ENCODE peak calls at places on chromosome 11, in four cellular contexts. One of them, this sample, is unnamed.

GRCh38 chr11:12132790-12133145 is 22.4 kb downstream of the MICAL2 start:
- DNase-seq in mucosa of descending colon: no peak
- DNase-seq in HFFc6: no peak
- DNase-seq in osteocyte: no peak
- DNase-seq in this sample: no peak

GRCh38 chr11:85095239-85095638 is 531.9 kb downstream of the DLG2 start:
- DNase-seq in mucosa of descending colon: no peak
- DNase-seq in HFFc6: no peak
- DNase-seq in osteocyte: no peak
- DNase-seq in this sample: no peak

GRCh38 chr11:44351006-44351660 is 41.2 kb upstream of the ALX4 start:
- DNase-seq in mucosa of descending colon: no peak
- DNase-seq in HFFc6: no peak
- DNase-seq in osteocyte: no peak
- DNase-seq in this sample: no peak

GRCh38 chr11:17927643-17928343 is 85.1 kb downstream of the SERGEF start:
- DNase-seq in mucosa of descending colon: no peak
- DNase-seq in HFFc6: peak
- DNase-seq in osteocyte: no peak
- DNase-seq in this sample: peak

GRCh38 chr11:95863486-95864140 is 60.3 kb downstream of the MTMR2 start:
- DNase-seq in mucosa of descending colon: no peak
- DNase-seq in HFFc6: peak
- DNase-seq in osteocyte: no peak
- DNase-seq in this sample: peak

GRCh38 chr11:80987161-80987560 is 1546.3 kb upstream of the TENM4 start:
- DNase-seq in mucosa of descending colon: no peak
- DNase-seq in HFFc6: no peak
- DNase-seq in osteocyte: no peak
- DNase-seq in this sample: no peak

GRCh38 chr11:65642014-65642671 is 4.2 kb downstream of the SIPA1 start:
- DNase-seq in mucosa of descending colon: no peak
- DNase-seq in HFFc6: no peak
- DNase-seq in osteocyte: no peak
- DNase-seq in this sample: no peak

GRCh38 chr11:114977596-114977995 is 299.3 kb downstream of the NXPE2 start:
- DNase-seq in mucosa of descending colon: no peak
- DNase-seq in HFFc6: no peak
- DNase-seq in osteocyte: no peak
- DNase-seq in this sample: no peak

GRCh38 chr11:19242184-19242932 is 1.6 kb upstream of the E2F8 start:
- DNase-seq in mucosa of descending colon: peak
- DNase-seq in HFFc6: no peak
- DNase-seq in osteocyte: no peak
- DNase-seq in this sample: no peak

GRCh38 chr11:130157111-130157510 is 2.5 kb upstream of the ST14 start:
- DNase-seq in mucosa of descending colon: no peak
- DNase-seq in HFFc6: no peak
- DNase-seq in osteocyte: no peak
- DNase-seq in this sample: no peak

GRCh38 chr11:33779849-33780528 is 5.7 kb upstream of the FBXO3 start:
- DNase-seq in mucosa of descending colon: no peak
- DNase-seq in HFFc6: peak
- DNase-seq in osteocyte: no peak
- DNase-seq in this sample: peak

GRCh38 chr11:14308897-14309387 is 50.0 kb downstream of the RRAS2 start:
- DNase-seq in mucosa of descending colon: no peak
- DNase-seq in HFFc6: no peak
- DNase-seq in osteocyte: no peak
- DNase-seq in this sample: no peak

GRCh38 chr11:14308114-14308896 is 50.7 kb downstream of the RRAS2 start:
- DNase-seq in mucosa of descending colon: peak
- DNase-seq in HFFc6: peak
- DNase-seq in osteocyte: no peak
- DNase-seq in this sample: no peak

GRCh38 chr11:14304601-14305000 is 54.4 kb downstream of the RRAS2 start:
- DNase-seq in mucosa of descending colon: no peak
- DNase-seq in HFFc6: no peak
- DNase-seq in osteocyte: no peak
- DNase-seq in this sample: no peak

GRCh38 chr11:14305649-14306048 is 53.3 kb downstream of the RRAS2 start:
- DNase-seq in mucosa of descending colon: no peak
- DNase-seq in HFFc6: no peak
- DNase-seq in osteocyte: no peak
- DNase-seq in this sample: no peak

GRCh38 chr11:14306481-14306880 is 52.5 kb downstream of the RRAS2 start:
- DNase-seq in mucosa of descending colon: no peak
- DNase-seq in HFFc6: no peak
- DNase-seq in osteocyte: no peak
- DNase-seq in this sample: no peak
- TF ChIP-seq CTCF in mucosa of descending colon: no peak
- TF ChIP-seq CTCF in HFFc6: peak
- TF ChIP-seq CTCF in osteocyte: peak
- TF ChIP-seq CTCF in this sample: peak

GRCh38 chr11:60923326-60923725 is 934 bp upstream of the TMEM132A start:
- DNase-seq in mucosa of descending colon: no peak
- DNase-seq in HFFc6: no peak
- DNase-seq in osteocyte: no peak
- DNase-seq in this sample: no peak

GRCh38 chr11:60924906-60925684 is 835 bp downstream of the TMEM132A start:
- DNase-seq in mucosa of descending colon: no peak
- DNase-seq in HFFc6: no peak
- DNase-seq in osteocyte: no peak
- DNase-seq in this sample: no peak

GRCh38 chr11:60923800-60924109 is 505 bp upstream of the TMEM132A start:
- DNase-seq in mucosa of descending colon: no peak
- DNase-seq in HFFc6: no peak
- DNase-seq in osteocyte: no peak
- DNase-seq in this sample: no peak

GRCh38 chr11:60922906-60923305 is 1.4 kb upstream of the TMEM132A start:
- DNase-seq in mucosa of descending colon: no peak
- DNase-seq in HFFc6: no peak
- DNase-seq in osteocyte: no peak
- DNase-seq in this sample: no peak

DNA sequence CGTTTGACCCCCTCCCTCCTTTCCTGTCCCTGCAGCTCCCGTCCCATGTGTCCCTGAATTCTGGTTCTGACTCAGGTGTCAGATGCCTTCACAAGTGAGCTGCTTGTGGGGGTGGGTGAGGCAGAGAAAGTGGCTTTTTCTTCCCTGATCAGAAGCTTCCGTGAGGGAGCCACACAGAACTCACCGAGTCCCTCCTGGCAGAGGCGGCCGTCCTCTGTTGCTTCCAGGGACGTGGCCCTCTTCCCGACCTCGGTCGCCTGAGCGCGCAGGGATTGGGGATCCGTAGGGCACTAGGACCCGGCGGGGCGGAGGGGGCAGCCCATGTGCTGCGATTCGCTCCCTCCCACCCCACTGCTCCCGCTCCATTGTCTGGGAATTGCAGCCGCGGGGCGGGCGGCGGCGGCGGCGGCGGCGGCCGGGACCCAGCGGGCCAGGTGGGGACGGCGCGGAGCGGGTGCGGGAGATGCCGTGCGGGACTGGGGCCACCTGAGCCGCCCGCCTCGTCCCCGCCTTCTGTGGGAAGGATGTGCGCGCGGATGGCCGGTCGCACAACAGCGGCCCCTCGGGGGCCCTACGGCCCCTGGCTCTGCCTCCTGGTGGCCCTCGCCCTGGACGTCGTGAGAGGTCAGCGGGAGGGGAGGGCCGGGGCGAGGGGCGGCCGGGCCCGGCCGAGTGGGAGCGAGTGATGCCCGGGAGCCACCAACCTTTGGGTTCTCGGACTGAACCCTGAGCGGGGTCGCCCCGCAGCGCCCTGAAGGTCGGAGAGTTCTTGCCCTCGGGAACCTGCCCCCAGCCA is at the start of gene TMEM132A:
- DNase-seq in mucosa of descending colon: peak
- DNase-seq in HFFc6: peak
- DNase-seq in osteocyte: no peak
- DNase-seq in this sample: no peak
- TF ChIP-seq CTCF in mucosa of descending colon: no peak
- TF ChIP-seq CTCF in HFFc6: no peak
- TF ChIP-seq CTCF in osteocyte: no peak
- TF ChIP-seq CTCF in this sample: peak

GRCh38 chr11:110445428-110445827 is 15.7 kb downstream of the FDX1 start:
- DNase-seq in mucosa of descending colon: no peak
- DNase-seq in HFFc6: no peak
- DNase-seq in osteocyte: no peak
- DNase-seq in this sample: no peak

GRCh38 chr11:110446594-110446993 is 16.8 kb downstream of the FDX1 start:
- DNase-seq in mucosa of descending colon: no peak
- DNase-seq in HFFc6: no peak
- DNase-seq in osteocyte: no peak
- DNase-seq in this sample: no peak

GRCh38 chr11:110447343-110447742 is 17.6 kb downstream of the FDX1 start:
- DNase-seq in mucosa of descending colon: no peak
- DNase-seq in HFFc6: no peak
- DNase-seq in osteocyte: no peak
- DNase-seq in this sample: no peak

GRCh38 chr11:110450246-110450645 is 20.5 kb downstream of the FDX1 start:
- DNase-seq in mucosa of descending colon: no peak
- DNase-seq in HFFc6: no peak
- DNase-seq in osteocyte: no peak
- DNase-seq in this sample: no peak

GRCh38 chr11:110447897-110448522 is 18.3 kb downstream of the FDX1 start:
- DNase-seq in mucosa of descending colon: no peak
- DNase-seq in HFFc6: no peak
- DNase-seq in osteocyte: no peak
- DNase-seq in this sample: no peak
- TF ChIP-seq CTCF in mucosa of descending colon: no peak
- TF ChIP-seq CTCF in HFFc6: peak
- TF ChIP-seq CTCF in osteocyte: peak
- TF ChIP-seq CTCF in this sample: peak

GRCh38 chr11:118644496-118644895 is 35.0 kb downstream of the TREH start:
- DNase-seq in mucosa of descending colon: no peak
- DNase-seq in HFFc6: no peak
- DNase-seq in osteocyte: no peak
- DNase-seq in this sample: no peak
- TF ChIP-seq CTCF in mucosa of descending colon: no peak
- TF ChIP-seq CTCF in HFFc6: no peak
- TF ChIP-seq CTCF in osteocyte: no peak
- TF ChIP-seq CTCF in this sample: no peak

GRCh38 chr11:61294717-61295595 is at the start of gene VWCE:
- DNase-seq in mucosa of descending colon: peak
- DNase-seq in HFFc6: peak
- DNase-seq in osteocyte: peak
- DNase-seq in this sample: no peak
- TF ChIP-seq CTCF in mucosa of descending colon: no peak
- TF ChIP-seq CTCF in HFFc6: no peak
- TF ChIP-seq CTCF in osteocyte: peak
- TF ChIP-seq CTCF in this sample: peak

DNA sequence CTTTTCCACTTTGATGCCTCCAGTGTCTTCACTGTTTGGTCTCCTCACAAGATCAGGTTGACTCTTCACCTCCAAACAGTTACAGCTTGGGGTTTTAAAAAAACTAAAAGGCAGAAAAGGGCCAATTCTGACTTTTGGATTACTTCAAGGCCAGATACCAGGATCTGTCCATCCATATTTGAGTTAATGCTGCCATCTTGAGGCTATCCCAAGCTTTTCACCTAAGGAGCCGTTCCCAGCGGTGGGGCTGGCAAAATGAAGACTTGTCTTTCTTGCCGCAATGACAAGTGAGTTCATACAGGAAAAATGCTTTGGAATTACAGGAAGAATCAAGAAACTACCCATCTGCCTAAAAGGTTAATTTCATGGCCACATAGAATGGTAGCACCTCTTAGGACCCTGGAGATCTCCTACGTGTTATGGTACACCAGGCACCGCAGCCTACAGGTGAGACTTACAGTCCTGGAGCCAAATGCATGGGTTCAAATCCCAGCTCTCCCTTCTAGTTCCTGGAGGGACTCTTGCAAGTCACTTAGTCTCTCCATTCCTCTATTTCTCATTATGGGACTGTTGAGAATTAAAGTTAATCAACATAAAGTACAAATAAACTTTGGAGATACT is 6.0 kb upstream of the OR5B21 start:
- DNase-seq in mucosa of descending colon: peak
- DNase-seq in HFFc6: peak
- DNase-seq in osteocyte: no peak
- DNase-seq in this sample: peak
- TF ChIP-seq CTCF in mucosa of descending colon: peak
- TF ChIP-seq CTCF in HFFc6: peak
- TF ChIP-seq CTCF in osteocyte: peak
- TF ChIP-seq CTCF in this sample: peak

This sample was measured in BJ.